ENCODE peak calls at places on chromosomes 13 and 19, in four cellular contexts. One of them, this sample, is unnamed.

GRCh38 chr13:47046706-47047105 is 149.9 kb upstream of the HTR2A start:
- DNase-seq in K562: no peak
- DNase-seq in A549: no peak
- DNase-seq in HepG2: no peak
- DNase-seq in this sample: no peak

GRCh38 chr13:29683041-29683440 is 87.6 kb upstream of the SLC7A1 start:
- DNase-seq in HepG2: no peak
- DNase-seq in K562: no peak
- DNase-seq in A549: no peak
- DNase-seq in this sample: no peak

GRCh38 chr13:24038846-24039330 is 121.6 kb upstream of the SPATA13 start:
- DNase-seq in A549: no peak
- DNase-seq in K562: no peak
- DNase-seq in HepG2: peak; percentile 22
- DNase-seq in this sample: no peak

GRCh38 chr19:28744943-28745342 is 468.0 kb downstream of the UQCRFS1 start:
- DNase-seq in HepG2: no peak
- DNase-seq in K562: no peak
- DNase-seq in A549: no peak
- DNase-seq in this sample: no peak

GRCh38 chr13:99407906-99408702 is 93.2 kb upstream of the TM9SF2 start:
- DNase-seq in A549: no peak
- DNase-seq in HepG2: no peak
- DNase-seq in K562: no peak
- DNase-seq in this sample: no peak

GRCh38 chr13:37481005-37481857 is 117.3 kb downstream of the POSTN start:
- DNase-seq in A549: no peak
- DNase-seq in HepG2: no peak
- DNase-seq in K562: no peak
- DNase-seq in this sample: no peak

GRCh38 chr19:46692918-46693722 is 23.8 kb downstream of the PRKD2 start:
- DNase-seq in HepG2: no peak
- DNase-seq in K562: no peak
- DNase-seq in A549: no peak
- DNase-seq in this sample: no peak

GRCh38 chr19:48249502-48250014 is 6.2 kb downstream of the CARD8 start:
- DNase-seq in HepG2: no peak
- DNase-seq in K562: no peak
- DNase-seq in A549: no peak
- DNase-seq in this sample: no peak

GRCh38 chr19:43774103-43774939 is 6.5 kb downstream of the KCNN4 start:
- DNase-seq in K562: peak; percentile 96
- DNase-seq in HepG2: peak; percentile 63
- DNase-seq in A549: no peak
- DNase-seq in this sample: peak; percentile 92

GRCh38 chr19:45352471-45352870 is 11.9 kb downstream of the KLC3 start:
- DNase-seq in K562: no peak
- DNase-seq in HepG2: no peak
- DNase-seq in A549: no peak
- DNase-seq in this sample: no peak

GRCh38 chr19:45354443-45354842 is 13.9 kb downstream of the KLC3 start:
- DNase-seq in K562: no peak
- DNase-seq in HepG2: no peak
- DNase-seq in A549: no peak
- DNase-seq in this sample: no peak

GRCh38 chr19:45352062-45352461 is 11.5 kb downstream of the KLC3 start:
- DNase-seq in HepG2: no peak
- DNase-seq in A549: no peak
- DNase-seq in K562: no peak
- DNase-seq in this sample: no peak

GRCh38 chr19:45351401-45351952 is 10.9 kb downstream of the KLC3 start:
- DNase-seq in A549: no peak
- DNase-seq in K562: no peak
- DNase-seq in HepG2: no peak
- DNase-seq in this sample: no peak

DNA sequence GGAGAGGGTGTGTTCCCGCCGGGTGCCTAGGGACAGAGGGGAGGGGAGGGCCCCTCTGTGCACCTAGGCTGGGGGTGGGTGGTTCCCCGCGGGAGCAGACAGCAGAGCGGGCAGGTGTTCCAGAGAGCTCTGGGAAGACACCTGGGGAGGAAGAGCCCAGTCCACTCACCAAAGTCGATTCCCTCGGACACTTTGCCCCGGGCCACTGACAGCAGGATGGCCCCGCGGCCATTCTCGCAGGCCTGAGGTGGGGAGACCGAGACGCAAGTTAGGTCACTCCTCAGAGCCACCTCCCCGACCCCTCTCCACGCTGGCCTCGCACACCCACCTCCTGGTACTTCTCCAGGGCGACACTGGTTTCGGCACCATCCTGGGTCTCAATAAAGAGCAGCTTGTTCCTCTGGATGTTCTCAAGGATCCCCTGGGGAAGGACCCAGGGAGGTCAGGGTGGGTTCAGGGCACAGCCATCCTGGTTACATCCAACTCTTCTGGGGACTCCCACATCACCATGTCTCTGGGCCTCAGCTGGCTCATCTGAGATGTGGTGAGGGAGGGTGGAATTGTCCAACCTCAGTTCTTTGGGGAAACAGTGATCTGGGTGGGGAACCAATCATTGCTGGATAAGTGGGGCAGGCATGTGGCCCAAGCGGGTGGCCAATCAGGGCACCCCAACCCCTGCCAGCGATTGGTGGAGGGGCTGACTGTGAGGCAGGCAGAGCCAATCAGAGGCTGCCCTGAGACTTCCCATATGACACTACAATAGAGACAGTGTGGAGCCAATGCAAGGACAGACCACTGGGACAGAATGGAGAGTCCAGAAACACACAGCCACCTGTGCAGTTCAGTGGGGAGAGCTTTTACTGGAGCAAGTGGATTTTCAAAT is 12.6 kb downstream of the KLC3 start:
- DNase-seq in A549: peak; percentile 26
- DNase-seq in K562: no peak
- DNase-seq in HepG2: no peak
- DNase-seq in this sample: no peak
- TF ChIP-seq NR3C1 in A549: no peak
- TF ChIP-seq NR3C1 in K562: no peak
- TF ChIP-seq NR3C1 in HepG2: no peak
- TF ChIP-seq NR3C1 in this sample: no peak

GRCh38 chr13:45454204-45454603 is 10.5 kb upstream of the COG3 start:
- DNase-seq in HepG2: no peak
- DNase-seq in K562: no peak
- DNase-seq in A549: no peak
- DNase-seq in this sample: no peak

GRCh38 chr13:45451282-45451681 is 13.5 kb upstream of the COG3 start:
- DNase-seq in A549: no peak
- DNase-seq in K562: no peak
- DNase-seq in HepG2: no peak
- DNase-seq in this sample: no peak

GRCh38 chr13:45456196-45456972 is 8.4 kb upstream of the COG3 start:
- DNase-seq in HepG2: no peak
- DNase-seq in K562: no peak
- DNase-seq in A549: no peak
- DNase-seq in this sample: no peak
- TF ChIP-seq NR3C1 in HepG2: no peak
- TF ChIP-seq NR3C1 in K562: no peak
- TF ChIP-seq NR3C1 in A549: no peak
- TF ChIP-seq NR3C1 in this sample: no peak

GRCh38 chr19:10168386-10168948 is 26.3 kb downstream of the DNMT1 start:
- DNase-seq in K562: no peak
- DNase-seq in A549: no peak
- DNase-seq in HepG2: no peak
- DNase-seq in this sample: no peak

DNA sequence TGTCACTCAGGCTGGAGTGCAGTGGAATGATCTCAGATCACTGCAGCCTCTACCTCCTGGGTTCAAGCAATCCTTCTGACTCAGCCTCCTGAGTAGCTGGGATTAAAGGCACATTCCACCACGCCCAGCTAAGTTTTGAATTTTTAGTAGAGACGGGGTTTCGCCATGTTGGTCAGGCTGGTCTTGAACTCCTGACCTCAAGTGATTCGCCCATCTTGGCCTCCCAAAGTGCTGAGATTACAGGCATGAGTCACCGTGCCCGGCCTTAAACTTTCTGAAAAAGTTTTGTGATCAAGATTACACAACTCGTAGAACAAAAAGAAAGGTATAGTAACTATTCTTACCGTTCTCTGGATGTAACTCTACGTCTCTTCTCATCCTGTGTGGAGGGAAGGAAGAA is 21.2 kb downstream of the DNMT1 start:
- DNase-seq in HepG2: no peak
- DNase-seq in A549: peak; percentile 37
- DNase-seq in K562: no peak
- DNase-seq in this sample: no peak
- TF ChIP-seq NR3C1 in HepG2: no peak
- TF ChIP-seq NR3C1 in A549: no peak
- TF ChIP-seq NR3C1 in K562: no peak
- TF ChIP-seq NR3C1 in this sample: no peak

GRCh38 chr13:102770435-102770834 is 3.2 kb downstream of the TEX30 start:
- DNase-seq in HepG2: peak; percentile 87
- DNase-seq in A549: no peak
- DNase-seq in K562: no peak
- DNase-seq in this sample: no peak

GRCh38 chr13:102771298-102772041 is 2.1 kb downstream of the TEX30 start:
- DNase-seq in HepG2: peak; percentile 13
- DNase-seq in A549: no peak
- DNase-seq in K562: no peak
- DNase-seq in this sample: no peak

GRCh38 chr13:102768914-102769313 is 4.7 kb downstream of the TEX30 start:
- DNase-seq in A549: no peak
- DNase-seq in K562: no peak
- DNase-seq in HepG2: no peak
- DNase-seq in this sample: no peak

GRCh38 chr13:102772042-102772425 is 1.6 kb downstream of the TEX30 start:
- DNase-seq in HepG2: no peak
- DNase-seq in A549: no peak
- DNase-seq in K562: no peak
- DNase-seq in this sample: no peak

GRCh38 chr13:102769679-102770078 is 3.9 kb downstream of the TEX30 start:
- DNase-seq in HepG2: no peak
- DNase-seq in K562: no peak
- DNase-seq in A549: no peak
- DNase-seq in this sample: no peak
- TF ChIP-seq NR3C1 in HepG2: no peak
- TF ChIP-seq NR3C1 in K562: no peak
- TF ChIP-seq NR3C1 in A549: no peak
- TF ChIP-seq NR3C1 in this sample: no peak

GRCh38 chr19:22602631-22603272 is 31.4 kb upstream of the ZNF492 start:
- DNase-seq in A549: no peak
- DNase-seq in HepG2: no peak
- DNase-seq in K562: no peak
- DNase-seq in this sample: no peak
- TF ChIP-seq NR3C1 in A549: no peak
- TF ChIP-seq NR3C1 in HepG2: no peak
- TF ChIP-seq NR3C1 in K562: no peak
- TF ChIP-seq NR3C1 in this sample: no peak

DNA sequence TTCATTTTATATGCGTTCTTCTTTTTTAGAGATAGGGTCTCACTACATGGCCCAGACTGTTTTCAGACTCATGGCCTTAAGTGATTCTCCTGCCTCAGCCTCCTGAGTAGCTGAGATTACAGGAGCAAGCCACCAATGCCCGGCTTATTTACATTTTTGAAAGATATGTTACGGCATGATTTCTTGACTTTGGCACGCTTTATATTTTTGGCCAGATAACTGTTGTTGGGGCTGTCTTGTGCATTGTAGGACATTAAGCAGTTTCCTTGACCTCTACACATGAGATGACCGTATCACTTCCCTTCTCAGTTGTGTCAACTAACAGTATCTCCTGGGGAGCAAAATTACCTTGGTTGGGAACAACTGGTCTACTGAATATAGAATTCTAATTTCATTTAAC is 28.9 kb upstream of the CLDN10 start:
- DNase-seq in HepG2: no peak
- DNase-seq in A549: no peak
- DNase-seq in K562: no peak
- DNase-seq in this sample: no peak
- TF ChIP-seq NR3C1 in HepG2: no peak
- TF ChIP-seq NR3C1 in A549: no peak
- TF ChIP-seq NR3C1 in K562: no peak
- TF ChIP-seq NR3C1 in this sample: no peak

GRCh38 chr19:5934779-5935472 is 20.9 kb downstream of the CAPS start:
- DNase-seq in K562: no peak
- DNase-seq in A549: no peak
- DNase-seq in HepG2: no peak
- DNase-seq in this sample: no peak
- TF ChIP-seq NR3C1 in K562: no peak
- TF ChIP-seq NR3C1 in A549: no peak
- TF ChIP-seq NR3C1 in HepG2: no peak
- TF ChIP-seq NR3C1 in this sample: no peak

DNA sequence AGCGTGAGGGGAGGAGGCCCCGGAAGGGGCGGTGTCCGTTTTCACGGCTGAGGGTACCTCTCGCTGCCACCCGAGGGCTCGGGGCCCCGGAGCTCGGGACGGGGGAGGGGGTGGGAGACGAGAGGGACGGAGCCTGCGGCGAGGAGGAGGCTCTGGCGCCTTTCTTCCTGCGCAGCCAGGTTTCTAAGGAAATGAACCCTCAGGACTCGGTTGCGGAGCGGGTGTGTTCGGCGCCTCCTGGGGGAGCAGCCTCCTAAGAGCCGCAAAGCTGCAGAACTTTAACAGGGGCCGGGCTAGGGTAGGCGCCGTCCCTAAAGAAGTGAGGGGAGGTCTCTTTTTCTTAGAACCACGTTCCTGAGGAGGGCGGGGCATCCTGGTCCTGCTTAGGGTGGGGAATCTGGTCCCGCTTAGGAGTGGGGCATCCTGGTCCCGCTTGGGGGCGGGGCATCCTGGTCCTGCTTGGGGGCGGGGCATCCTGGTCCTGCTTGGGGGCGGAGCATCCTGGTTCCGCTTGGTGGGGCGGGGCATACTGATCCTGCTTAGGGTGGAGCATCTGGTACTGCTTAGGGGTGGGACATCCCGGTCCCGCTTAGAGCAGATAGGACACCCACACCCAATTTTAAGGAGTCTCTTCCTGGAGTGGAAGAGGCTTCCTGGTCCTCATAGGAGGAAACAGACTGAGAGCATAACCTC is 6.2 kb downstream of the SYT5 start:
- DNase-seq in K562: peak; percentile 90
- DNase-seq in A549: peak; percentile 93
- DNase-seq in HepG2: peak; percentile 39
- DNase-seq in this sample: peak; percentile 96
- TF ChIP-seq NR3C1 in K562: no peak
- TF ChIP-seq NR3C1 in A549: no peak
- TF ChIP-seq NR3C1 in HepG2: no peak
- TF ChIP-seq NR3C1 in this sample: no peak